ENCODE peak calls at places on chromosomes 7 and 10, in five cellular contexts. V is brain microvascular endothelial cell, H is RWPE2, S is NB4, U is Calu3. X is an unnamed sample.
A peak's percentile ranks its signal among the peaks of the same experiment; 100 is the strongest.

GRCh38 chr7:37346761-37347160 is 101.9 kb downstream of the ELMO1 start:
- DNase-seq in V (no peak), U (peak; percentile 41), H (no peak), S (no peak), X (no peak)

GRCh38 chr10:70656489-70656888 is 15.8 kb upstream of the ADAMTS14 start:
- DNase-seq in V (peak; percentile 99), H (peak; percentile 81), S (peak; percentile 91), U (no peak), X (no peak)

GRCh38 chr7:102891693-102892261 is 21.0 kb upstream of the LRRC17 start:
- DNase-seq in H (no peak), S (peak; percentile 60), U (no peak), V (peak; percentile 90), X (peak; percentile 54)

GRCh38 chr7:101856488-101857357 is 39.3 kb downstream of the CUX1 start:
- DNase-seq in H (peak; percentile 91), V (peak; percentile 58), S (peak; percentile 100), U (peak; percentile 91), X (peak; percentile 95)

GRCh38 chr10:8498881-8499280 is 444.4 kb downstream of the GATA3 start:
- DNase-seq in V (no peak), H (no peak), S (no peak), U (no peak), X (no peak)

GRCh38 chr10:58201704-58202103 is 66.0 kb downstream of the IPMK start:
- DNase-seq in S (no peak), V (no peak), U (no peak), H (no peak), X (no peak)

GRCh38 chr7:142878315-142878714 is 7.2 kb downstream of the TRPV6 start:
- DNase-seq in S (no peak), U (no peak), V (no peak), H (no peak), X (no peak)

GRCh38 chr10:47303866-47304265 is 3.9 kb downstream of the GDF10 start:
- DNase-seq in H (no peak), U (no peak), V (no peak), S (no peak), X (no peak)

GRCh38 chr10:88245974-88246511 is 337.1 kb downstream of the RNLS start:
- DNase-seq in V (peak; percentile 29), U (no peak), S (no peak), H (no peak), X (no peak)

GRCh38 chr7:140084972-140085371 is 22.2 kb upstream of the PARP12 start:
- DNase-seq in S (peak; percentile 72), V (no peak), U (no peak), H (no peak), X (no peak)

GRCh38 chr7:76260171-76260703 is 42.2 kb upstream of the HSPB1 start:
- DNase-seq in V (no peak), S (peak; percentile 56), U (peak; percentile 23), H (no peak), X (no peak)

GRCh38 chr10:110209926-110210662 is 2.7 kb downstream of the MXI1 start:
- DNase-seq in V (no peak), S (peak; percentile 67), H (no peak), U (no peak), X (no peak)

GRCh38 chr10:91552706-91553105 is 80.2 kb downstream of the PPP1R3C start:
- DNase-seq in S (no peak), U (no peak), V (no peak), H (no peak), X (no peak)

GRCh38 chr10:1737222-1738061 is at the start of gene ADARB2:
- DNase-seq in S (no peak), V (peak; percentile 1), U (no peak), H (no peak), X (peak; percentile 67)

GRCh38 chr10:101330236-101331225 is 23.4 kb upstream of the BTRC start:
- DNase-seq in U (no peak), V (peak; percentile 2), H (no peak), S (no peak), X (no peak)

GRCh38 chr7:85564861-85565630 is 378.2 kb upstream of the SEMA3D start:
- DNase-seq in S (no peak), H (no peak), V (peak; percentile 11), U (no peak), X (no peak)

GRCh38 chr7:24932815-24933214 is 47.2 kb downstream of the OSBPL3 start:
- DNase-seq in U (no peak), H (no peak), S (no peak), V (no peak), X (no peak)

GRCh38 chr10:45553613-45554012 is 119.0 kb downstream of the ZFAND4 start:
- DNase-seq in S (no peak), V (no peak), H (no peak), U (no peak), X (no peak)

GRCh38 chr7:8125680-8126444 is 136.1 kb downstream of the ICA1 start:
- DNase-seq in U (no peak), V (no peak), S (peak; percentile 39), H (no peak), X (no peak)

GRCh38 chr7:876972-877311 is 588 bp downstream of the GET4 start:
- DNase-seq in V (no peak), S (peak; percentile 66), H (peak; percentile 69), U (no peak), X (no peak)

GRCh38 chr7:43431020-43431595 is 151.8 kb upstream of the STK17A start:
- DNase-seq in V (no peak), U (no peak), H (no peak), S (peak; percentile 13), X (no peak)

GRCh38 chr7:150363872-150364271 is 4.8 kb upstream of the REPIN1 start:
- DNase-seq in V (no peak), H (no peak), S (peak; percentile 91), U (no peak), X (no peak)

GRCh38 chr10:46299531-46300366 is 13.0 kb downstream of the ANTXRL start:
- DNase-seq in S (peak; percentile 69), V (no peak), H (no peak), U (no peak), X (no peak)

GRCh38 chr7:141097430-141097829 is 23.6 kb downstream of the TMEM178B start:
- DNase-seq in V (no peak), H (no peak), U (no peak), S (peak; percentile 44), X (no peak)

GRCh38 chr7:158388072-158388471 is 199.6 kb downstream of the PTPRN2 start:
- DNase-seq in H (no peak), V (no peak), S (no peak), U (no peak), X (no peak)

GRCh38 chr7:125136755-125137547 is 207.3 kb upstream of the POT1 start:
- DNase-seq in S (no peak), H (no peak), V (peak; percentile 55), U (peak; percentile 5), X (no peak)

GRCh38 chr10:123901621-123902020 is 10.0 kb upstream of the CPXM2 start:
- DNase-seq in H (no peak), V (no peak), S (no peak), U (no peak), X (no peak)

GRCh38 chr10:123891147-123892011 is at the start of gene CPXM2:
- DNase-seq in V (no peak), U (no peak), S (no peak), H (no peak), X (no peak)

GRCh38 chr10:123893651-123894050 is 2.0 kb upstream of the CPXM2 start:
- DNase-seq in U (no peak), H (no peak), V (no peak), S (no peak), X (no peak)

GRCh38 chr10:123896217-123896927 is 4.8 kb upstream of the CPXM2 start:
- DNase-seq in H (no peak), U (no peak), S (no peak), V (no peak), X (no peak)

GRCh38 chr10:123897146-123897545 is 5.5 kb upstream of the CPXM2 start:
- DNase-seq in S (no peak), V (no peak), U (no peak), H (no peak), X (no peak)
- TF ChIP-seq CTCF in S (peak; percentile 34), V (no peak), U (no peak), H (no peak), X (peak; percentile 13)

DNA sequence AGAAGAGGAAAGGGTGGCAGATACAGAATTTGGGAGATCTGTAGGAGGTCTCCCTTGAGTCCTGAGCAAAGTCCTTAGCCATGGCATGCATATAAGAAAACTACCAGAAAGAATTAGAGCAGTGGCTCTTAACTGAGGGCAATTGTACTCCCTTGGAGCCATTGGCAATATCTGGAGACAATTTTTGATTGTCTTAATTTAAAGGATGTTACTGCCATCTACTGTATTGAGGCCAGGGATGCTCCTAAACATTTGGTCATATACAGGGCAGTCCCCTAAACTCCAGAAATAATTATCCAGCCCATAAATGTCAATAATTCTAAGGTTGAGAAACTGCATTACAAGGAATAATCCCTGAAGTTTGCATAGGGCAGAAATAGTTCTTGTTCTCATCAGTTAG is 136.4 kb upstream of the ODAD2 start:
- DNase-seq in H (no peak), U (no peak), V (no peak), S (peak; percentile 1), X (no peak)
- TF ChIP-seq CTCF in H (peak; percentile 27), U (no peak), V (no peak), S (no peak), X (peak; percentile 2)

GRCh38 chr7:4683043-4683883 is 1.2 kb downstream of the FOXK1 start:
- DNase-seq in S (peak; percentile 72), U (peak; percentile 16), V (no peak), H (no peak), X (no peak)

GRCh38 chr7:4682621-4683042 is 537 bp downstream of the FOXK1 start:
- DNase-seq in V (no peak), S (peak; percentile 75), H (no peak), U (peak; percentile 62), X (no peak)

GRCh38 chr7:4684826-4685225 is 2.7 kb downstream of the FOXK1 start:
- DNase-seq in H (no peak), U (no peak), V (no peak), S (no peak), X (no peak)

GRCh38 chr7:4681922-4682620 is at the start of gene FOXK1:
- DNase-seq in V (no peak), H (no peak), U (peak; percentile 93), S (peak; percentile 90), X (no peak)

GRCh38 chr7:4683884-4684565 is 1.9 kb downstream of the FOXK1 start:
- DNase-seq in U (peak; percentile 60), S (peak; percentile 53), V (peak; percentile 53), H (peak; percentile 81), X (no peak)
- TF ChIP-seq CTCF in U (no peak), S (no peak), V (peak; percentile 22), H (peak; percentile 22), X (peak; percentile 28)

GRCh38 chr10:117860823-117861222 is 185.9 kb downstream of the RAB11FIP2 start:
- DNase-seq in H (no peak), V (peak; percentile 2), U (no peak), S (peak; percentile 42), X (peak; percentile 7)
- TF ChIP-seq CTCF in H (peak; percentile 38), V (no peak), U (no peak), S (peak; percentile 40), X (peak; percentile 49)

GRCh38 chr7:88431861-88432260 is 125.2 kb upstream of the STEAP4 start:
- DNase-seq in U (no peak), V (no peak), H (no peak), S (no peak), X (no peak)

GRCh38 chr7:88432321-88432720 is 125.6 kb upstream of the STEAP4 start:
- DNase-seq in U (no peak), H (no peak), V (no peak), S (no peak), X (no peak)

GRCh38 chr7:88429382-88429781 is 122.7 kb upstream of the STEAP4 start:
- DNase-seq in U (no peak), H (no peak), V (no peak), S (no peak), X (no peak)
- TF ChIP-seq CTCF in U (no peak), H (no peak), V (no peak), S (no peak), X (no peak)